ENCODE peak calls at places on chromosomes 6 and 20, in nine cellular contexts. N is ovary, D is stomach, A is tibial nerve, W is suprapubic skin, I is transverse colon, G is A549, L is sigmoid colon, Y is HepG2. Q is an unnamed sample.

GRCh38 chr6:166470863-166471410 is 88.2 kb upstream of the MPC1 start:
- DNase-seq in N (no peak), A (no peak), L (no peak), G (no peak), W (peak), Y (no peak), D (no peak), I (no peak), Q (no peak)

GRCh38 chr6:110949679-110950285 is 8.7 kb upstream of the GTF3C6 start:
- DNase-seq in G (peak), Y (no peak), N (no peak), I (no peak), D (no peak), A (no peak), W (no peak), L (no peak), Q (no peak)

GRCh38 chr20:5212897-5213296 is 86.1 kb downstream of the CDS2 start:
- DNase-seq in A (no peak), Y (no peak), D (no peak), W (no peak), I (no peak), N (no peak), L (no peak), G (no peak), Q (no peak)

GRCh38 chr6:134938896-134939295 is 11.0 kb downstream of the ALDH8A1 start:
- DNase-seq in G (no peak), D (no peak), Y (no peak), I (no peak), W (no peak), A (no peak), L (no peak), N (no peak), Q (no peak)

GRCh38 chr6:137341721-137342195 is 122.6 kb upstream of the IFNGR1 start:
- DNase-seq in G (peak), I (peak), W (no peak), D (peak), N (no peak), Y (no peak), L (no peak), A (no peak), Q (peak)

GRCh38 chr20:39117486-39117885 is 155.3 kb downstream of the DHX35 start:
- DNase-seq in A (no peak), I (no peak), W (no peak), Y (peak), N (no peak), L (no peak), G (peak), D (peak), Q (no peak)

GRCh38 chr20:63060057-63060991 is 53.6 kb upstream of the BHLHE23 start:
- DNase-seq in L (peak), G (no peak), Y (no peak), A (no peak), N (no peak), W (peak), I (no peak), D (no peak), Q (no peak)

GRCh38 chr6:52154381-52154780 is 31.8 kb upstream of the IL17A start:
- DNase-seq in D (no peak), L (no peak), G (no peak), I (no peak), N (no peak), Y (no peak), W (no peak), A (no peak), Q (no peak)

GRCh38 chr6:15997751-15998388 is 131.0 kb upstream of the MYLIP start:
- DNase-seq in I (no peak), D (no peak), A (no peak), L (no peak), W (no peak), N (no peak), Y (no peak), G (no peak), Q (no peak)

GRCh38 chr6:18055098-18055497 is 67.4 kb downstream of the NHLRC1 start:
- DNase-seq in D (no peak), Y (no peak), G (no peak), A (no peak), L (no peak), W (no peak), I (no peak), N (no peak), Q (no peak)

GRCh38 chr6:158894192-158894591 is 75.0 kb upstream of the EZR start:
- DNase-seq in D (no peak), N (no peak), L (no peak), W (no peak), Y (no peak), I (no peak), G (peak), A (no peak), Q (no peak)

GRCh38 chr6:32668226-32668747 is 1.8 kb upstream of the HLA-DQB1 start:
- DNase-seq in N (no peak), L (no peak), D (peak), I (peak), A (peak), Y (peak), G (no peak), W (no peak), Q (peak)

GRCh38 chr6:121435444-121436069 is at the start of gene GJA1:
- DNase-seq in D (no peak), L (no peak), G (peak), A (peak), W (no peak), Y (no peak), I (peak), N (peak), Q (no peak)

GRCh38 chr20:15316556-15316955 is 979.1 kb upstream of the FLRT3 start:
- DNase-seq in Y (no peak), N (no peak), G (no peak), L (no peak), I (no peak), W (no peak), D (no peak), A (no peak), Q (no peak)

GRCh38 chr6:170172825-170173231 is 118.0 kb downstream of the DLL1 start:
- DNase-seq in A (no peak), Y (no peak), I (no peak), G (no peak), L (peak), D (no peak), W (no peak), N (no peak), Q (no peak)

GRCh38 chr20:37262516-37262915 is 902 bp upstream of the GHRH start:
- DNase-seq in G (no peak), D (no peak), A (no peak), N (no peak), L (no peak), W (no peak), I (no peak), Y (no peak), Q (no peak)

GRCh38 chr6:46932941-46933340 is 11.2 kb upstream of the ADGRF5 start:
- DNase-seq in N (no peak), G (no peak), I (no peak), Y (no peak), L (no peak), W (no peak), A (no peak), D (no peak), Q (no peak)

GRCh38 chr20:47464380-47465101 is 37.1 kb upstream of the NCOA3 start:
- DNase-seq in W (peak), Y (peak), I (peak), G (peak), A (peak), L (peak), D (peak), N (peak), Q (peak)

GRCh38 chr6:118980063-118980462 is 45.1 kb upstream of the MCM9 start:
- DNase-seq in W (no peak), A (peak), N (peak), I (peak), Y (peak), G (peak), L (no peak), D (peak), Q (peak)

GRCh38 chr6:45424628-45424955 is 46.9 kb upstream of the SUPT3H start:
- DNase-seq in I (no peak), A (no peak), L (no peak), G (no peak), N (no peak), D (no peak), W (no peak), Y (no peak), Q (no peak)
- TF ChIP-seq EP300 in I (no peak), A (no peak), L (no peak), G (no peak), N (no peak), D (no peak), W (no peak), Y (no peak), Q (no peak)

GRCh38 chr6:44237021-44237812 is 9.7 kb upstream of the HSP90AB1 start:
- DNase-seq in N (peak), Y (peak), D (peak), L (peak), A (peak), G (peak), I (peak), W (peak), Q (peak)
- TF ChIP-seq POLR2A in N (no peak), Y (peak), D (no peak), L (no peak), A (peak), G (peak), I (peak), W (no peak), Q (peak)

DNA sequence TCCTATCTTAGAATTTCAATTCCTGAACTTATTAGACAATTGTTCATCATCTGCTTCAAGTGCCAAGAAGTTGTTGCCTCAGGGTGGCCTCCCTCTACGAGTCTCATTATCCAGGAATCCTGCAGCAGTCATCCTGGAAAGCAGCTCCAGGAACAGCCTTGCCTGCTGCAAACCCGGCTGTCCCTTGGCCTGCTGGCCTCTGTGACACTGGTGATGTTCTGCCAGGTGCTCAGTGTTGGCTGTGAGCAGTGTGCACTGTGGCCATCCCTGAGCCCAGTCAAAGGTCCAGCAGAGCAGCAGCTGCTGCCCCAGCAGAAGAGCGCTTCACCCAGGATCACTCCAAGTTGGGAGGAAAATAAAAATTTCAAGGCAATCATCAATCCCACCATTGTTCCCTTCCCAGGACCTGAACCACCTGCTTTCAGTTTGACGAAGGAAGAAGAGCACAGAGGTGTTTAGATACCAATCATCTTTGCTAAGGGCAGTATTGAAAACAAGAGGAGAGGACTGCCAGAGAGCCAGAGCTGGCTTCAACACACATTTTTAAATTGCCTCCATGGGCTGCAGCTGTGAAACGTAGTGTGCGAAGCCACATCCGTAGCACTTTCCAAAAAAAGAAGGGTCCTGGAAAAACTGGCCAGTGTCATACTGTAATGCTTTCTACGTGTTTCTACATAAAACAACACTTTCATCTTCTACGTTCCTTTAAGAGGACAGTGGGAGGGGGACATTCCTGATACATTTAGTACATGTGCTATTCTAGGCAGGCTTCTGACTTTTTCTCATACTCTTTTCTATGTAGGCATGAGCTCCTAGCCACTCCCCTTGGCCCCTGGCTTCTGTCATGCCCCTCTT is 7.2 kb upstream of the FAM50B start:
- DNase-seq in G (peak), L (no peak), I (peak), Y (peak), A (no peak), N (peak), W (no peak), D (no peak), Q (no peak)
- TF ChIP-seq EP300 in G (no peak), L (no peak), I (no peak), Y (no peak), A (no peak), N (no peak), W (no peak), D (no peak), Q (no peak)

GRCh38 chr6:85676086-85676729 is 33.5 kb upstream of the SYNCRIP start:
- DNase-seq in W (no peak), G (no peak), A (no peak), D (no peak), I (no peak), L (no peak), Y (no peak), N (no peak), Q (no peak)

GRCh38 chr6:85673198-85674139 is 30.8 kb upstream of the SYNCRIP start:
- DNase-seq in I (no peak), G (no peak), N (no peak), Y (no peak), L (no peak), W (no peak), D (no peak), A (no peak), Q (no peak)

GRCh38 chr6:85674604-85675003 is 31.9 kb upstream of the SYNCRIP start:
- DNase-seq in Y (no peak), I (no peak), N (no peak), D (no peak), G (no peak), L (no peak), A (no peak), W (no peak), Q (no peak)

GRCh38 chr6:85677243-85677956 is 34.7 kb upstream of the SYNCRIP start:
- DNase-seq in I (no peak), Y (no peak), G (no peak), A (no peak), L (no peak), W (no peak), N (no peak), D (no peak), Q (no peak)

GRCh38 chr6:85675030-85675819 is 32.5 kb upstream of the SYNCRIP start:
- DNase-seq in N (no peak), Y (no peak), I (peak), W (no peak), L (no peak), G (peak), D (no peak), A (no peak), Q (no peak)
- TF ChIP-seq POLR2A in N (no peak), Y (peak), I (no peak), W (no peak), L (no peak), G (no peak), D (no peak), A (no peak), Q (no peak)